ENCODE peak calls at places on chromosome 7, in six cellular contexts. J is heart left ventricle, L is IMR-90, B is stomach, Q is tibial nerve, U is uterus. I is an unnamed sample. For H3K27me3, the result is how much of the 10 kb centered on the place peaks cover.

GRCh38 chr7:50696810-50697582 is 85.7 kb downstream of the GRB10 start:
- DNase-seq in J (no peak), L (no peak), B (no peak), Q (no peak), U (no peak), I (no peak)

GRCh38 chr7:116526897-116527296 is 2.1 kb downstream of the CAV1 start:
- DNase-seq in J (no peak), L (no peak), B (no peak), Q (no peak), U (no peak), I (no peak)

GRCh38 chr7:16904086-16904485 is 22.3 kb upstream of the AGR3 start:
- DNase-seq in J (no peak), L (no peak), B (no peak), Q (no peak), U (no peak), I (no peak)

GRCh38 chr7:11540271-11540761 is 291.7 kb downstream of the THSD7A start:
- DNase-seq in J (no peak), L (no peak), B (no peak), Q (no peak), U (no peak), I (no peak)

GRCh38 chr7:55432937-55433784 is 68.0 kb downstream of the LANCL2 start:
- DNase-seq in J (no peak), L (peak), B (no peak), Q (no peak), U (no peak), I (no peak)

GRCh38 chr7:80273327-80273726 is 138.7 kb downstream of the GNAI1 start:
- DNase-seq in J (no peak), L (peak), B (no peak), Q (no peak), U (no peak), I (no peak)

GRCh38 chr7:134766779-134767566 is 12.5 kb upstream of the CALD1 start:
- DNase-seq in J (no peak), L (peak), B (no peak), Q (no peak), U (no peak), I (no peak)

GRCh38 chr7:69677054-69677847 is 79.0 kb downstream of the AUTS2 start:
- DNase-seq in J (no peak), L (no peak), B (no peak), Q (no peak), U (no peak), I (no peak)

GRCh38 chr7:6917258-6917657 is 91.2 kb upstream of the CCZ1B start:
- DNase-seq in J (no peak), L (no peak), B (no peak), Q (no peak), U (no peak), I (no peak)

GRCh38 chr7:502296-502695 is 17.4 kb downstream of the PDGFA start:
- DNase-seq in J (peak), L (no peak), B (no peak), Q (no peak), U (no peak), I (peak)

GRCh38 chr7:70764004-70764691 is 367.8 kb upstream of the GALNT17 start:
- DNase-seq in J (no peak), L (no peak), B (no peak), Q (no peak), U (no peak), I (no peak)
- H3K27ac ChIP-seq in J (no peak), L (no peak), B (no peak), Q (no peak), U (no peak), I (no peak)

GRCh38 chr7:66974986-66975590 is 20.3 kb downstream of the SBDS start:
- DNase-seq in J (no peak), L (no peak), B (no peak), Q (no peak), U (no peak), I (peak)
- TF ChIP-seq POLR2A in J (no peak), L (no peak), B (no peak), Q (no peak), U (no peak), I (no peak)

DNA sequence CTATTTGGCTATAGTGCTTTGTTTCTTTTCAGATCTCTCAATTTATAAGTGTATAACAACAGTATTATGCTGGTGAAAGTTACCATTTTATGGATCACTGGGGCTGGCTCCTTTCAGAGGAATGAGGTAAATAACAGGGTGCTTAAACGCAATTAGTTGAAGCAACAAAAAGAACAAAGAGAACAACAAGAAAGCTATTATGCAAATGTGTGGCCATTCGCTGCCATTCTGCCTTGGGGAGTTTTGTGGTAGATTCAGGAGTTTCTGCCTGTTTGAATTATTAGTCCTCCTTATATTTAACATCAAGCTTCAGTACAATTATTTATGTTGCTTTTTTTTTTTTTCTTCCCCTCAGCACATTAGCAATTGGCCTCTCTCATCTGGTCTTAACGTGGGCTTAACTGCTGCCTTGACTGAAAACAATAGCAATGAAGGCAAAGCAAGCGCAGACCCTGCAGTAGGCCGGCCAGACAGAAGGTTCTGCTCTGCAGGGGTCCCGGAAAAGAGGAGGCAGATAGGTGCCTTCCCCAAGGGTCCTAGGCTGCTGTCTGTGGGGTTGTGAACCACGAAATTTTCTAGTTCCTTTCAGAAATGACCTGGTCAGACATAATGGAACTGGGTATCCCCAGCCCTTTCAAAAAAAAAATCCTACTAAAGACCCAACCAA is 339.9 kb upstream of the PODXL start:
- DNase-seq in J (no peak), L (no peak), B (no peak), Q (no peak), U (no peak), I (no peak)
- H3K27me3 ChIP-seq in J (under half), L (under half), B (under half), Q (under half), U (under half), I (under half)

GRCh38 chr7:35011085-35011484 is 26.2 kb downstream of the DPY19L1 start:
- DNase-seq in J (no peak), L (no peak), B (no peak), Q (no peak), U (no peak), I (no peak)
- H3K27ac ChIP-seq in J (no peak), L (no peak), B (no peak), Q (no peak), U (no peak), I (no peak)